ENCODE peak calls at places on chromosomes 2 and 18, in five cellular contexts. S is uterus, H is H9, D is mammary epithelial cell, N is stomach. Q is an unnamed sample.

GRCh38 chr2:196238836-196239380 is 67.5 kb upstream of the STK17B start:
- DNase-seq in S (no peak), H (no peak), D (no peak), N (no peak), Q (no peak)

GRCh38 chr2:194696690-194697089 is 960.3 kb upstream of the SLC39A10 start:
- DNase-seq in S (no peak), H (no peak), D (no peak), N (no peak), Q (no peak)

GRCh38 chr18:76275913-76276312 is 219.1 kb downstream of the ZNF516 start:
- DNase-seq in S (no peak), H (no peak), D (no peak), N (no peak), Q (no peak)

GRCh38 chr18:13797157-13797611 is 26.8 kb upstream of the MC5R start:
- DNase-seq in S (no peak), H (no peak), D (peak; percentile 72), N (no peak), Q (no peak)

GRCh38 chr18:2897448-2898052 is 50.7 kb downstream of the EMILIN2 start:
- DNase-seq in S (peak; percentile 8), H (no peak), D (no peak), N (no peak), Q (no peak)

GRCh38 chr2:8886876-8887275 is 49.5 kb upstream of the KIDINS220 start:
- DNase-seq in S (no peak), H (no peak), D (no peak), N (no peak), Q (no peak)

GRCh38 chr2:121472465-121472993 is 58.2 kb upstream of the RNU4ATAC start:
- DNase-seq in S (no peak), H (no peak), D (no peak), N (no peak), Q (no peak)

GRCh38 chr2:128288781-128289180 is 29.9 kb downstream of the HS6ST1 start:
- DNase-seq in S (no peak), H (no peak), D (no peak), N (no peak), Q (no peak)

GRCh38 chr2:96085541-96086355 is 30.6 kb downstream of the ADRA2B start:
- DNase-seq in S (no peak), H (no peak), D (no peak), N (no peak), Q (no peak)

GRCh38 chr2:187499941-187500532 is 52.0 kb upstream of the CALCRL start:
- DNase-seq in S (peak; percentile 55), H (peak; percentile 42), D (peak; percentile 28), N (peak; percentile 63), Q (peak; percentile 29)

DNA sequence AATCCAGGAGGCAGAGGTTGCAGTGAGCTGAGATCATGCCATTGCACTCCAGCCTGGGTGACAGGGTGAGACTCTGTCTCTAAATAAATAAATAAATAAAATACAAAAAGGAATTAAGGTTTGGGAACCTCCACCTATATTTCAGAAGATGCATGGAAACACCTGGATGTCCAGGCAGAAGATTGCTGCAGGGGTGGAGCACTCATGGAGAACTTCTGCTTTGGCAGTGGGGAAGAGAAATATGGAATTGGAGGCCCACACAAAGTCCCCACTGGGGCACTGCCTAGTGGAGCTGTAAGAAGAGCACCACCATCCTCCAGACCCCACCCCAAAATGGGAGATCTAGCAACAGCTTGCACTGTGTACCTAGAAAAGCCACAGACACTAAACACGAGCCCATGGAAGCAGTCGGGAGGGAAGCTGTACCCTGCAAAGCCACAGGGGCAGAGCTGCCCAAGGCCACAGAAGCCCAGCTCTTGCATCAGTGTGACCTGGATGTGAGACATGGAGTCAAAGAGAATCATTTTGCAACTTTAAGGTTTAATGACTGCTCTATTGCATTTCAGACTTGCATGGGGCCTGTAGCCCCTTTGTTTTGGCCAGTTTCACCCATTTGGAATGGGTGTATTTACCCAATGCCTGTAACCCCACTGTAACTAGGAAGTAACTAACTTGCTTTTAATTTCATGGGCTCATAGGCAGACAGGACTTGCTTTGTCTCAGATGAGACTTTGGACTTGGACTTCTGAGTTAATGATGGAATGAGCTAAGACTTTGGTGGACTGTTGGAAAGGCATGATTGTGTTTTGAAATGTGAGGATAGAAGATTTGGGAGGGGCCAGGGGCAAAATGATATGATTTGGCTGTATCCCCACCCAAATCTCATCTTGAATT is 265.3 kb downstream of the ZEB2 start:
- DNase-seq in S (no peak), H (no peak), D (no peak), N (no peak), Q (no peak)
- H3K9me3 ChIP-seq in S (no peaks in the 10 kb centered on the region), H (peaks cover 25% of the 10 kb centered on the region), D (peaks cover 11% of the 10 kb centered on the region), N (peaks cover 29% of the 10 kb centered on the region), Q (peaks cover 20% of the 10 kb centered on the region)

GRCh38 chr2:27664245-27664574 is 521 bp downstream of the SLC4A1AP start:
- DNase-seq in S (no peak), H (no peak), D (no peak), N (no peak), Q (no peak)
- TF ChIP-seq CTCF in S (no peak), H (no peak), D (no peak), N (no peak), Q (no peak)

GRCh38 chr2:106183093-106183837 is 10.8 kb downstream of the UXS1 start:
- DNase-seq in S (no peak), H (no peak), D (no peak), N (no peak), Q (no peak)

GRCh38 chr2:106181064-106181463 is 13.0 kb downstream of the UXS1 start:
- DNase-seq in S (no peak), H (no peak), D (no peak), N (no peak), Q (no peak)

GRCh38 chr2:106187426-106187825 is 6.7 kb downstream of the UXS1 start:
- DNase-seq in S (no peak), H (no peak), D (no peak), N (no peak), Q (no peak)

GRCh38 chr2:106185475-106186184 is 8.5 kb downstream of the UXS1 start:
- DNase-seq in S (no peak), H (no peak), D (no peak), N (no peak), Q (no peak)

GRCh38 chr2:106184394-106184793 is 9.7 kb downstream of the UXS1 start:
- DNase-seq in S (no peak), H (no peak), D (no peak), N (no peak), Q (no peak)
- H3K9me3 ChIP-seq in S (no peaks in the 10 kb centered on the region), H (no peaks in the 10 kb centered on the region), D (no peaks in the 10 kb centered on the region), N (no peaks in the 10 kb centered on the region), Q (no peaks in the 10 kb centered on the region)

DNA sequence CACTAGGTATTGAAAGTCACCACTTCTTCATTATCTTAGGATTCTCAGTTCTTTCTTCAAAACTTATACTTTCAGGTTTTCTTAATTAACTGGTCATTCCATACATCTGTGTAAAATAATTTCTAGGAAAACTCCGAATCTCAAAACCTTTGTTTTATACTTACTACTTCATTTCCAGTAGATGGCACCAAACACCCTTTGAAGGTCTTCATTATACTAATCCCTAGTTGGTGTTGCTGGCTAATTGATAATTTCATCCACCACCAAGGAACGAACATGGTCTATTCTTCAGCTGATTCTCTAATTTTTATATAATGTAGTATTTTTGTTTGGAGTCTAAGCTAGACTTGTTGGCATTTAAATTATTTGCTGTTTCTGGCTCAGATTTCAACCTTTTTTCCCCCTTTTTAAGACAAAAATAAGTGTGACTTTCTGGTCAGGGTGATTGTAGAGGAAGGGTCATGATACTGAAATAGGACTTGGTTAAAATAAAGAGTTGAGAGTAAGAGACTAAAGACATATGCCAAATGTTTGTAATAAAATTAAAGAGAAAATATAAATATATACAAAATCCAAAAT is 2.8 kb upstream of the MXD1 start:
- DNase-seq in S (no peak), H (no peak), D (peak; percentile 40), N (no peak), Q (no peak)
- TF ChIP-seq CTCF in S (peak; percentile 63), H (peak; percentile 84), D (peak; percentile 39), N (peak; percentile 62), Q (peak; percentile 57)

DNA sequence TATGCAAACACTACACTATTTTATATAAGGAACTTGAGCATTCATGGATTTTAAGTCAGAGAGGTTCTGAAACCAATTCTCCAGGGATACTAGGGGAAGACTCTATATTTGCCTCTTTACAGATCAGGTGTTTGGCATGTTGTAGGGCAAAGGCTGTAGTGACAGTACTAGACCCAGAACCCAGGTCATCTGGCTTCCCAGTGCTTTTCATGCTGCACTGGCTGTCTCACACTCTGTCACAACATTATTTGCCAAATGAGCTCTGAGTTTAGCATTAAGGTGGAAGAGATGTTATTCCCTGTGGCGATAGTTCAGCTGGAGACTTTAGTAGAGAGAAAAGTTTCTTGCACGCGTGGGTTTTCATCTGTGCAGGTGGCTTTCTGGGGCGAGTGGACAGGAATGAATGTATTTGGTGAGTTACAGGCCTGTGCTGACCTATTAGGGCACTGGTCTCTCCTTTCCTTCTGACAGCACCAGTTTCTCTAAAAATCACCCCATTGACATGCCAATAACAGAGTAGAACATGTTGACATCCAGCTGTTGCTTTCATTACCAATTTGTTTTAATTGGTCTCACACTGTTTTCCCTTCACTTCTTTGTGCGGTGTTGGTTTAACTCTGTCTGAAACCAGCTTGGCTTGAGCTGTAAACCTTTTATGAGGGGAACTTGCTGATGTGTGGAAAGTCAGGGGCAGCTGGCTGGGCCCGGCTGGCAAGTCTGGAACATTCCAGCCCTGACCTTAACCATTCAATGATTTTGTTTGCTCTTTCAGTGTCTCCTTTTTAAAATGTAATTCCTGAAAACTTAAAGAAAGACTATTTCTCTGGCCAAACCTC is 643.0 kb upstream of the FAM98A start:
- DNase-seq in S (no peak), H (no peak), D (no peak), N (peak; percentile 60), Q (no peak)
- H3K9me3 ChIP-seq in S (no peaks in the 10 kb centered on the region), H (no peaks in the 10 kb centered on the region), D (peaks cover 4% of the 10 kb centered on the region), N (no peaks in the 10 kb centered on the region), Q (peaks cover 3% of the 10 kb centered on the region)

DNA sequence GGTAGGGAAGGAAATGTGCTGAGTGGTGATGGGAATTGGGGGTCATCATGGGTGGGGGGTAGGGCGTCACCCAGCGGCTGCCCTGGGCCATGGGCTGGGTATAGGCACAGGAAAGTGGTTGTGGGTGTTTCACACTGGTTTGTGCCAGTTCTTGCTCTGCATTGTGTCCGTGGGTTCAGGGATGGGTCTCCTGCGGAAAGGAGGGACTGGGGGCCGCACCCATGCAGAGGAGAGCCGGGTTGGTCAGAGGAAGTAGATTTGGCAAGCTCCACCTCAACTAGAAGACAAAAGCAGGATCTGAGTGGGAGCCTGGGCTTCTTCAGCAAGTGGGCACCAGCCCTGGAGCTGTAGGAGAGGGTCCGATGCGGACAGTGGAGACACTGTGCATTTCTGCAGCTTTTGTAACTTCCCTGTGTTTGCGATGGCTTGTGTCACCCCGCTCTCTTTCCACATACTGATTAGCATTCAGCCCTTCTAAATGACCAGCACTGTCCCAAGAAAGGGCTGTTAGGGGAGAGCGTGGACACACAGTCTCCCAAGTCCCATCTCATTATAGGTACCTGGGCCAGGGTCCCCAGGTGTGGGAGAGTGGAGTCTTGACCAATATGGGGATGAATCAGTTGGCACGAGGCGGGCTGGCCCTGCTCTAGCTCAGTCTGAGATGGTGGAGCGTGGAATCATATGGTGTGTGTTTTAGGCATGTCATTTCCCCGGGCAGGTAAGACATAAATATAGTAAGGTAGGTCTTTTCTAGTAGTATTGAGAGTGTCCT is 67.2 kb downstream of the LRRFIP1 start:
- DNase-seq in S (no peak), H (peak; percentile 15), D (no peak), N (no peak), Q (no peak)
- TF ChIP-seq CTCF in S (no peak), H (no peak), D (no peak), N (no peak), Q (no peak)